ENCODE peak calls at places on chromosome 6, in nine cellular contexts. O is colonic mucosa; Z is epithelial cell of esophagus; E is AG09309; C is GM20000; N is fibroblast of pulmonary artery; U is kidney epithelial cell; B is CD8-positive, alpha-beta T cell; W is astrocyte of the cerebellum. A is an unnamed sample.

GRCh38 chr6:26475823-26476729 is 18.3 kb downstream of the BTN2A1 start:
- DNase-seq in O (no peak), Z (peak; percentile 40), E (no peak), C (no peak), N (peak; percentile 31), U (no peak), B (no peak), W (no peak), A (no peak)

GRCh38 chr6:20808984-20809383 is 274.7 kb downstream of the CDKAL1 start:
- DNase-seq in O (no peak), Z (no peak), E (no peak), C (no peak), N (no peak), U (no peak), B (no peak), W (no peak), A (no peak)

GRCh38 chr6:123965894-123966293 is 162.2 kb downstream of the NKAIN2 start:
- DNase-seq in O (no peak), Z (peak; percentile 65), E (no peak), C (no peak), N (peak; percentile 2), U (no peak), B (no peak), W (peak; percentile 12), A (no peak)

GRCh38 chr6:106089981-106090380 is 3.8 kb downstream of the PRDM1 start:
- DNase-seq in O (no peak), Z (no peak), E (peak; percentile 43), C (no peak), N (peak; percentile 38), U (no peak), B (no peak), W (no peak), A (no peak)

GRCh38 chr6:31547727-31548422 is 467 bp downstream of the NFKBIL1 start:
- DNase-seq in O (no peak), Z (no peak), E (no peak), C (no peak), N (no peak), U (no peak), B (no peak), W (no peak), A (no peak)

GRCh38 chr6:26003102-26003694 is 40.6 kb downstream of the TRIM38 start:
- DNase-seq in O (peak; percentile 76), Z (peak; percentile 71), E (no peak), C (peak; percentile 55), N (peak; percentile 71), U (no peak), B (peak; percentile 61), W (peak; percentile 35), A (no peak)

GRCh38 chr6:83193747-83194582 is 808 bp downstream of the RWDD2A start:
- DNase-seq in O (peak; percentile 62), Z (peak; percentile 21), E (no peak), C (peak; percentile 46), N (no peak), U (no peak), B (peak; percentile 51), W (no peak), A (no peak)

GRCh38 chr6:27065183-27065582 is 182.3 kb upstream of the PRSS16 start:
- DNase-seq in O (no peak), Z (no peak), E (no peak), C (no peak), N (no peak), U (no peak), B (no peak), W (no peak), A (no peak)

GRCh38 chr6:17439243-17439993 is 46.0 kb downstream of the CAP2 start:
- DNase-seq in O (no peak), Z (no peak), E (no peak), C (no peak), N (peak; percentile 30), U (no peak), B (no peak), W (no peak), A (no peak)

GRCh38 chr6:138594042-138594636 is 94.8 kb upstream of the NHSL1 start:
- DNase-seq in O (no peak), Z (no peak), E (no peak), C (no peak), N (peak; percentile 25), U (no peak), B (no peak), W (no peak), A (no peak)

GRCh38 chr6:84135291-84135690 is 92.2 kb downstream of the CEP162 start:
- DNase-seq in O (no peak), Z (peak; percentile 66), E (no peak), C (no peak), N (no peak), U (no peak), B (no peak), W (no peak), A (no peak)

GRCh38 chr6:79755967-79756366 is 124.8 kb downstream of the SH3BGRL2 start:
- DNase-seq in O (no peak), Z (no peak), E (no peak), C (no peak), N (no peak), U (no peak), B (no peak), W (no peak), A (no peak)

DNA sequence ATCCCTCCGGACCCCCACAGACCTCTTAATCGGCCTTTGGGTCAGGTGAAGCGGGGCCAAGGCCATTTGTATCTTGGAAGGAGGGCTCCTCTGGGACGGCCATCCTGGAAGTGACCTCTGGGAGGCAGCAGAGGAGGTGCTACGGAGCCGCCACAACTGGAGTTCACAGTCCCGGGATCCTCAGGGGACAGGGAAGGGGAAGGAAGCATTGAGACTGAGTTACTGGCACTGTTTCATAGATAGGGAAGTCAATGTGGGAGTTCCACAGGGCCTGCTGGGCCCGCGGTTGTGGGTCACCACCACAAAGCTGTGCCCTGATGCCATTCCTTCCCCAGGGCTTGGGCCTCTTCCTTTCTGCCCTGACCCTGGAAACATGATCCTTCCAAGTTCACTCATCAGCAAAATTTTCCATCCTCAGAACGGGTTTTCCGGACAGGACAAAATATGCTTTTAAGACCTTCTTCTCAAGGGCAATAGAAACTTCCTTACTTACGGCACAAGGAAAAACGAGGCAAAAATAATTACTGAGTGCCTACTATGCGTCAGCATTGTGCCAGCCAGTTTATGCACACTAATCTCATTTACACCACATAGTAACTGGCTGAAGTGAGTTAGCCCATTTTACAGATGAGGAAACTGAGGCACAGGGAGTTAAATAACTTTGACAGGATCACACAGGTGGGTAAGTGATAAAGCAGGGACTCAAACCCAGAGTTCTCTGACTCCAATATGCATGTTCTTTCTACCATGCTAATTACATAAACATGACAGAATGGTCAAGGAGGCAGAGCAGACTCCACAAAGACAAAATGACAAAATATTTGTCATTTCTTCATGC is 143.8 kb downstream of the UNC5CL start:
- DNase-seq in O (peak; percentile 63), Z (peak; percentile 64), E (peak; percentile 17), C (no peak), N (peak; percentile 62), U (no peak), B (no peak), W (peak; percentile 19), A (no peak)
- TF ChIP-seq CTCF in O (peak; percentile 58), Z (peak; percentile 65), E (peak; percentile 91), C (no peak), N (peak; percentile 70), U (peak; percentile 74), B (no peak), W (peak; percentile 82), A (peak; percentile 90)

DNA sequence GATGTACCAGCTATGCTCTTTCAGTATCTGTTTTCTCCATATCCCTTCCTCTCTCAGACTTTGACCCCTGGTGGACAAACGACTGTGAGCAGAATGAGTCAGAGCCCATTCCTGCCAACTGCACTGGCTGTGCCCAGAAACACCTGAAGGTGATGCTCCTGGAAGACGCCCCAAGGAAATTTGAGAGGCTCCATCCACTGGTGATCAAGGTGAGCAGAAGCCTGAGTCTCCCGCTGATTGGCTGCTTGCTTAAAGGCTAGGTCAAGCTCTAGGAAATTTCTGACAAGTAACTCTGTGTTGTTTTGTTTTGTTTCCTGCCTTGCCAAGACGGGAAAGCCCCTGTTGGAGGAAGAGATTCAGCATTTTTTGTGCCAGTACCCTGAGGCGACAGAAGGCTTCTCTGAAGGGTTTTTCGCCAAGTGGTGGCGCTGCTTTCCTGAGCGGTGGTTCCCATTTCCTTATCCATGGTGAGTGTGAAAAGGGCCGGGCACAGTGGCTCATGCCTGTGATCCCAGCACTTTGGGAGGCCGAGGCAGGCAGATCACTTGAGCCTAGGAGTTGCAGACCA is 28.6 kb downstream of the C6orf89 start:
- DNase-seq in O (peak; percentile 79), Z (peak; percentile 96), E (no peak), C (no peak), N (peak; percentile 54), U (peak; percentile 51), B (no peak), W (peak; percentile 22), A (no peak)
- TF ChIP-seq CTCF in O (peak; percentile 28), Z (peak; percentile 42), E (peak; percentile 46), C (no peak), N (peak; percentile 44), U (peak; percentile 43), B (no peak), W (peak; percentile 45), A (peak; percentile 28)

GRCh38 chr6:3162565-3163247 is 5.4 kb upstream of the TUBB2A start:
- DNase-seq in O (peak; percentile 84), Z (peak; percentile 65), E (no peak), C (peak; percentile 94), N (peak; percentile 74), U (no peak), B (peak; percentile 72), W (peak; percentile 44), A (no peak)
- TF ChIP-seq CTCF in O (no peak), Z (no peak), E (no peak), C (no peak), N (no peak), U (peak; percentile 12), B (no peak), W (peak; percentile 9), A (peak; percentile 32)

GRCh38 chr6:52496609-52497008 is 76.5 kb downstream of the EFHC1 start:
- DNase-seq in O (no peak), Z (no peak), E (no peak), C (no peak), N (no peak), U (no peak), B (no peak), W (no peak), A (no peak)

GRCh38 chr6:52493669-52494068 is 73.5 kb downstream of the EFHC1 start:
- DNase-seq in O (no peak), Z (no peak), E (no peak), C (peak; percentile 40), N (no peak), U (no peak), B (no peak), W (no peak), A (no peak)

GRCh38 chr6:52494298-52495072 is 74.3 kb downstream of the EFHC1 start:
- DNase-seq in O (no peak), Z (no peak), E (no peak), C (no peak), N (no peak), U (no peak), B (no peak), W (no peak), A (no peak)

GRCh38 chr6:52497652-52498408 is 77.7 kb downstream of the EFHC1 start:
- DNase-seq in O (no peak), Z (no peak), E (no peak), C (peak; percentile 78), N (peak; percentile 61), U (no peak), B (no peak), W (no peak), A (no peak)

DNA sequence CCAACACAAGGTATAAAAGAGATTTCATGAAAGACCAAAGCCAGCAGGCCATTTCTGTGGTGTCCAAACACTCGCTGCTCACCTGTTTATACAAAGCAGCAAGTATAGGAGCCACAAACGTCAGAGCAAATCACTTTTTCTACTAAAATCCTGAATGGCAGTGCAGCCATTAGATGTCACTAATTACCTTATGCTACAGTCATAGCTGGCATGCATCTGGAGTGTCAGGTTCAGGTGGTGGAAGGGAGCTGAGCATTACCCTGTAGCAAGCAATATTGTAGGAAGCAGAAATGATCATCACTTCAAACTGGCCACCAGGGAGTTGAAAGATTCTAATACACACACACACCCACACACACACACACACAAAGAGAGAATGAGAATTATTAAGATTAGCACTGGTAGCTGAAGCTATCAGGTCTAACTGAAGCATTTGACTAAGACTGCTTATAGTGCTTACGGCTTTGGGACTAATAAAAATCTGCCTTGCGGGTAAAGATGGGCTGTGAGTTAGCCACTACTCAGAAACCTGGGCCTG is 75.8 kb downstream of the EFHC1 start:
- DNase-seq in O (no peak), Z (no peak), E (no peak), C (no peak), N (no peak), U (no peak), B (no peak), W (no peak), A (no peak)
- TF ChIP-seq CTCF in O (no peak), Z (no peak), E (no peak), C (no peak), N (no peak), U (no peak), B (no peak), W (no peak), A (no peak)